ENCODE peak calls at places on chromosomes 7 and 10, in six cellular contexts. L is sigmoid colon, I is lower lobe of right lung, K is right lobe of liver, Z is heart left ventricle, X is adrenal gland. B is an unnamed sample.

GRCh38 chr7:3979956-3980643 is 679.0 kb downstream of the SDK1 start:
- DNase-seq in L (no peak), I (no peak), K (no peak), Z (no peak), X (peak; percentile 34), B (no peak)

GRCh38 chr7:974820-975681 is at the start of gene COX19:
- DNase-seq in L (peak; percentile 94), I (peak; percentile 94), K (peak; percentile 93), Z (peak; percentile 92), X (peak; percentile 92), B (peak; percentile 91)

GRCh38 chr10:117830832-117831231 is 215.9 kb downstream of the RAB11FIP2 start:
- DNase-seq in L (no peak), I (no peak), K (no peak), Z (no peak), X (no peak), B (no peak)

GRCh38 chr10:5428133-5428532 is 15.8 kb downstream of the NET1 start:
- DNase-seq in L (no peak), I (no peak), K (no peak), Z (no peak), X (no peak), B (no peak)

GRCh38 chr7:124724516-124725192 is 40.9 kb downstream of the GPR37 start:
- DNase-seq in L (no peak), I (no peak), K (no peak), Z (no peak), X (no peak), B (no peak)

GRCh38 chr10:133388973-133389818 is 4.8 kb upstream of the MTG1 start:
- DNase-seq in L (peak; percentile 50), I (peak; percentile 49), K (no peak), Z (peak; percentile 18), X (no peak), B (peak; percentile 14)

GRCh38 chr7:134434701-134435100 is 24.2 kb downstream of the AKR1B1 start:
- DNase-seq in L (no peak), I (no peak), K (no peak), Z (no peak), X (no peak), B (no peak)

GRCh38 chr7:74380720-74381119 is 73.0 kb upstream of the GTF2IRD1 start:
- DNase-seq in L (no peak), I (no peak), K (peak; percentile 76), Z (no peak), X (no peak), B (no peak)

GRCh38 chr10:71396714-71397339 is at the start of gene CDH23:
- DNase-seq in L (peak; percentile 70), I (no peak), K (peak; percentile 67), Z (peak; percentile 74), X (no peak), B (peak; percentile 35)

GRCh38 chr7:12385364-12385786 is 18.3 kb downstream of the VWDE start:
- DNase-seq in L (no peak), I (no peak), K (no peak), Z (no peak), X (no peak), B (no peak)

DNA sequence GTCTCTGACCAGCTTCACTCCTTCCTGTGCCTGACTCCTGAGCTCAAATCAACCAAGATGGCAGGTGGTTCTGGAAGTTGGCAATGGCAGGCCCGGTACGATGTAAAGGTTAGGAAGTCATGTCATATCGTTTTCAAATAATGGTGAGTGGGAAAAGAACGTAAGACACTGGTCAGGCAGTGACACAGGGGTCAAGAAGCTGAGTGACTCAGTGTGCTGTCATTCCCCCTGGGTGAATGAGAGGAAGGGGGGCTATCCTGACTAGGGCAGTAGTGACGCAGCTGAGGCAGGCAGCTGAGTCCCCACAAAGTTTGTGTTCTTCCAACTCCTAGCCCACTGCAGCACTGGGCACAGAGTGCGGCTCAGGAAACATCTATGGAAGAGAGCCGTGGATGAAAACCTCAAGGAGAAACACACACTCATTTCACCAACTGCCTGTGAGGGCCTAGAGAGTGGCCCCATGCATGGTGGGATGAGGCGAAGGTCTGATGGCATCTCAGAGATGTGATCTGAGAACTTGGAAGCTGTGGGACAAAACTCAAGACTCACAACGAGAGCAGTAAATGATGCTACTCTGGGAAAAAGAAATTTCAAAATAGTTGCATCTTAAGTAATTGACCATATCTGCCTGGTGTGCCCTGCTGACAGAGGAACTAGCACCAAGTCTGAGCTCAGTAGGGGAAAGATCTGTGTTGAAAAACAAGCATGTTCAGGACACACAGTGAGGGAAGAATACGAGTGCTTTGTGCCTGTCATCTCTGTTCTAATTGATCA is 23.2 kb downstream of the CREB3L2 start:
- DNase-seq in L (peak; percentile 85), I (no peak), K (no peak), Z (peak; percentile 57), X (peak; percentile 85), B (no peak)
- H3K4me1 ChIP-seq in L (peaks cover 81% of the 10 kb centered on the region), I (peaks cover 52% of the 10 kb centered on the region), K (no peaks in the 10 kb centered on the region), Z (peaks cover 85% of the 10 kb centered on the region), X (peaks cover 86% of the 10 kb centered on the region), B (no peaks in the 10 kb centered on the region)

GRCh38 chr10:62196528-62196927 is 72.1 kb downstream of the RTKN2 start:
- DNase-seq in L (no peak), I (no peak), K (no peak), Z (no peak), X (no peak), B (no peak)
- H3K4me3 ChIP-seq in L (no peak overlapping the region), I (no peak overlapping the region), K (no peak overlapping the region), Z (no peak overlapping the region), X (no peak overlapping the region), B (no peak overlapping the region)

GRCh38 chr10:43339136-43339535 is 32.3 kb upstream of the FXYD4 start:
- DNase-seq in L (no peak), I (no peak), K (no peak), Z (no peak), X (no peak), B (no peak)

GRCh38 chr10:43336641-43337318 is 34.7 kb upstream of the FXYD4 start:
- DNase-seq in L (no peak), I (no peak), K (no peak), Z (no peak), X (no peak), B (no peak)

GRCh38 chr10:43336061-43336460 is 35.4 kb upstream of the FXYD4 start:
- DNase-seq in L (no peak), I (no peak), K (no peak), Z (no peak), X (no peak), B (no peak)

GRCh38 chr10:43338117-43338516 is 33.3 kb upstream of the FXYD4 start:
- DNase-seq in L (no peak), I (no peak), K (no peak), Z (no peak), X (no peak), B (peak; percentile 38)

GRCh38 chr10:43333653-43334052 is 37.8 kb upstream of the FXYD4 start:
- DNase-seq in L (no peak), I (no peak), K (no peak), Z (no peak), X (no peak), B (no peak)
- H3K4me1 ChIP-seq in L (no peaks in the 10 kb centered on the region), I (peaks cover 15% of the 10 kb centered on the region), K (no peaks in the 10 kb centered on the region), Z (no peaks in the 10 kb centered on the region), X (no peaks in the 10 kb centered on the region), B (no peaks in the 10 kb centered on the region)

DNA sequence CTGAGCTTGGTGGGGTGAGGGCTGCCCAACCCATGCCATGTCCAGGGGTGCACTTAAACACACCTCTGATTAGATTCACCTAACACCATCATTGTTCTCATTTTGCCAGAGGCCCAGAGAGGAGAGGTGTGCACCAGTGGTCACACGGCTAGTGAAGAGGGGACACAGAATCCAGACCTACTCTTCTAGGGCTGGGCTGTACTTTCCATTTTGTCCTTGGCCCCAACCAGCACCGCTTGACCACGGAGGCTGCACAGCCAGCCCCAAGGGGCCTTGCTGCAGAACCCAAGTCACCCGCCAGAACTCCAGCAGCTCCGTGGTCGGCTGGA is 246 bp upstream of the WDFY4 start:
- DNase-seq in L (no peak), I (no peak), K (no peak), Z (no peak), X (no peak), B (no peak)
- H3K4me3 ChIP-seq in L (no peak overlapping the region), I (peak overlapping the region; percentile 48), K (no peak overlapping the region), Z (no peak overlapping the region), X (no peak overlapping the region), B (no peak overlapping the region)

DNA sequence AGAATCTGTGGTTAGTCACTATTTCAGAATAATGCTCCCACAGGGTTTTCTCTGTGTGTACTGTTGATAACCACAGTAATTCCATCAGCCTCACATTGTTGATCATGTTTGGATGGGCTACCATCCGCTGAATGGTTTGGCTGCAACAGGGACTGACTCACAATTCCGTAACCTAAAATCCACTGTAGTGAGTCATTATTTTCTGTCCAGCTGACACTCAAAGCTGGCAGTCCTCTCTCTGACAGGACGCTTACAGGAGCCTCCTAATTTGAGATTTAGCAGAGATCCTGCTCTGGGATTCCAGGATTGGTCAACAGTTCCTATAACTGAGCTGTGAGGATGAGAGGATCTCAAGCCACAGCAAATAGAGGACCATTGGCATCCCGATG is 32.7 kb downstream of the VWA2 start:
- DNase-seq in L (peak; percentile 82), I (no peak), K (no peak), Z (peak; percentile 44), X (peak; percentile 33), B (no peak)
- H3K4me1 ChIP-seq in L (no peaks in the 10 kb centered on the region), I (peaks cover under 1% of the 10 kb centered on the region), K (no peaks in the 10 kb centered on the region), Z (peaks cover 12% of the 10 kb centered on the region), X (peaks cover 2% of the 10 kb centered on the region), B (peaks cover 5% of the 10 kb centered on the region)

GRCh38 chr7:112789824-112790650 is at the start of gene TMEM168:
- DNase-seq in L (peak; percentile 84), I (peak; percentile 90), K (peak; percentile 86), Z (peak; percentile 90), X (peak; percentile 78), B (peak; percentile 88)

GRCh38 chr7:112790651-112790973 is 419 bp upstream of the TMEM168 start:
- DNase-seq in L (no peak), I (no peak), K (no peak), Z (no peak), X (no peak), B (no peak)

GRCh38 chr7:112789453-112789823 is 755 bp downstream of the TMEM168 start:
- DNase-seq in L (no peak), I (no peak), K (no peak), Z (no peak), X (no peak), B (no peak)

GRCh38 chr7:112791465-112792168 is 1.4 kb upstream of the TMEM168 start:
- DNase-seq in L (no peak), I (no peak), K (no peak), Z (no peak), X (no peak), B (no peak)

GRCh38 chr7:112788778-112789343 is 1.3 kb downstream of the TMEM168 start:
- DNase-seq in L (no peak), I (no peak), K (no peak), Z (no peak), X (no peak), B (no peak)
- H3K4me3 ChIP-seq in L (peak overlapping the region; percentile 78), I (peak overlapping the region; percentile 82), K (peak overlapping the region; percentile 86), Z (peak overlapping the region; percentile 83), X (peak overlapping the region; percentile 92), B (no peak overlapping the region)

B was measured in pancreas.